ENCODE peak calls at places on chromosomes 16 and 17, in four cellular contexts. A is heart left ventricle; M is T1000; S is CD4-positive, CD25-positive, alpha-beta regulatory T cell. Z is an unnamed sample.
A peak's percentile ranks its signal among the peaks of the same experiment; 100 is the strongest.

GRCh38 chr17:66989579-66989978 is 25.1 kb downstream of the CACNG4 start:
- DNase-seq in M (no peak), A (no peak), S (no peak), Z (no peak)

GRCh38 chr17:71118039-71118438 is 948.7 kb downstream of the KCNJ2 start:
- DNase-seq in M (no peak), S (no peak), A (no peak), Z (no peak)

GRCh38 chr16:50202926-50203624 is 50.0 kb downstream of the TENT4B start:
- DNase-seq in S (no peak), A (no peak), M (peak; percentile 34), Z (no peak)

GRCh38 chr16:57957396-57958392 is 13.2 kb downstream of the CNGB1 start:
- DNase-seq in A (no peak), S (no peak), M (no peak), Z (no peak)

GRCh38 chr17:66287911-66288310 is 14.5 kb upstream of the PRKCA start:
- DNase-seq in M (no peak), S (no peak), A (no peak), Z (no peak)

GRCh38 chr17:66240630-66241029 is 11.4 kb upstream of the APOH start:
- DNase-seq in M (no peak), A (no peak), S (no peak), Z (no peak)

GRCh38 chr17:21094298-21094704 is 32.5 kb upstream of the DHRS7B start:
- DNase-seq in M (no peak), A (no peak), S (no peak), Z (no peak)

GRCh38 chr17:82088838-82089722 is 9.0 kb downstream of the FASN start:
- DNase-seq in M (no peak), A (peak; percentile 18), S (no peak), Z (no peak)

GRCh38 chr16:491225-491919 is 36.1 kb upstream of the CAPN15 start:
- DNase-seq in M (no peak), S (no peak), A (no peak), Z (no peak)

GRCh38 chr17:78307887-78308633 is 51.8 kb downstream of the SOCS3 start:
- DNase-seq in S (no peak), A (no peak), M (no peak), Z (no peak)

GRCh38 chr17:29682054-29682453 is 59.3 kb upstream of the CORO6 start:
- DNase-seq in M (no peak), A (no peak), S (no peak), Z (no peak)

GRCh38 chr17:74211141-74211928 is 2.0 kb upstream of the TTYH2 start:
- DNase-seq in M (no peak), A (no peak), S (no peak), Z (no peak)

GRCh38 chr16:7270006-7270405 is 62.6 kb upstream of the RBFOX1 start:
- DNase-seq in A (no peak), S (no peak), M (no peak), Z (no peak)

GRCh38 chr17:31739300-31739699 is 119.7 kb downstream of the COPRS start:
- DNase-seq in S (no peak), M (no peak), A (no peak), Z (no peak)